ENCODE peak calls at places on chromosomes 4 and X, in five cellular contexts. F is NT2/D1, J is nucleus accumbens, S is Caki2, H is cardiac muscle cell. B is an unnamed sample.

GRCh38 chr4:31375936-31376335 is 655.8 kb downstream of the PCDH7 start:
- DNase-seq in S (no peak), H (no peak), J (no peak), F (no peak), B (no peak)

GRCh38 chr4:139171878-139172691 is 4.9 kb downstream of the ELF2 start:
- DNase-seq in F (no peak), J (no peak), H (no peak), S (peak), B (peak)

GRCh38 chr4:35506161-35506560 is 738.2 kb downstream of the ARAP2 start:
- DNase-seq in F (no peak), J (no peak), H (no peak), S (no peak), B (no peak)

GRCh38 chr4:48664938-48665337 is 115.1 kb downstream of the FRYL start:
- DNase-seq in F (no peak), J (no peak), S (no peak), H (no peak), B (peak)

GRCh38 chr4:159367421-159368105 is 264.7 kb downstream of the RAPGEF2 start:
- DNase-seq in H (no peak), F (no peak), S (no peak), J (no peak), B (no peak)

GRCh38 chr4:7802093-7802726 is 137.5 kb downstream of the AFAP1 start:
- DNase-seq in J (peak), S (peak), H (peak), F (peak), B (peak)

GRCh38 chr4:168643796-168644159 is 146.9 kb downstream of the PALLD start:
- DNase-seq in S (no peak), H (no peak), J (no peak), F (no peak), B (no peak)

GRCh38 chrX:136268051-136269048 is 17.1 kb upstream of the MAP7D3 start:
- DNase-seq in F (no peak), J (peak), H (peak), S (peak), B (peak)

GRCh38 chr4:158769175-158769831 is 477 bp downstream of the FNIP2 start:
- DNase-seq in F (peak), H (peak), J (peak), S (peak), B (peak)

GRCh38 chr4:145804134-145804533 is 124.2 kb downstream of the C4orf51 start:
- DNase-seq in H (no peak), S (no peak), J (no peak), F (no peak), B (no peak)

GRCh38 chr4:168605411-168605810 is 108.6 kb downstream of the PALLD start:
- DNase-seq in H (no peak), J (no peak), S (peak), F (no peak), B (no peak)

GRCh38 chrX:123424546-123424945 is 240.5 kb downstream of the GRIA3 start:
- DNase-seq in S (peak), F (no peak), H (no peak), J (no peak), B (no peak)

GRCh38 chr4:3644849-3645627 is 112.8 kb upstream of the LRPAP1 start:
- DNase-seq in S (peak), J (no peak), F (no peak), H (no peak), B (peak)

GRCh38 chrX:18927558-18927957 is 56.4 kb downstream of the PHKA2 start:
- DNase-seq in F (no peak), J (no peak), H (no peak), S (no peak), B (no peak)

GRCh38 chr4:10457255-10457801 is at the start of gene ZNF518B:
- DNase-seq in F (peak), H (peak), J (peak), S (peak), B (no peak)

GRCh38 chrX:26918633-26919032 is 544.5 kb downstream of the PPP4R3C start:
- DNase-seq in H (peak), S (no peak), F (peak), J (no peak), B (peak)

GRCh38 chrX:134692990-134693389 is 34.7 kb upstream of the PLAC1 start:
- DNase-seq in J (no peak), H (no peak), F (no peak), S (no peak), B (no peak)

GRCh38 chr4:10893417-10893816 is 208.8 kb upstream of the CLNK start:
- DNase-seq in J (no peak), F (no peak), H (peak), S (no peak), B (peak)

GRCh38 chr4:12957108-12957507 is 527.0 kb downstream of the RAB28 start:
- DNase-seq in S (no peak), F (no peak), H (no peak), J (no peak), B (no peak)

GRCh38 chrX:33285550-33285949 is 74.2 kb upstream of the DMD start:
- DNase-seq in F (no peak), H (no peak), J (no peak), S (no peak), B (no peak)

GRCh38 chr4:157012781-157013180 is 41.2 kb upstream of the PDGFC start:
- DNase-seq in F (no peak), S (peak), H (no peak), J (no peak), B (no peak)

GRCh38 chr4:123581802-123582201 is 185.2 kb downstream of the SPRY1 start:
- DNase-seq in H (no peak), S (no peak), F (no peak), J (no peak), B (no peak)

GRCh38 chr4:137614491-137614890 is 82.2 kb upstream of the PCDH18 start:
- DNase-seq in H (no peak), F (no peak), S (no peak), J (no peak), B (no peak)

GRCh38 chrX:32582729-32583128 is 628.6 kb downstream of the DMD start:
- DNase-seq in H (no peak), J (no peak), F (peak), S (no peak), B (no peak)

GRCh38 chr4:170374770-170375169 is 285.0 kb upstream of the AADAT start:
- DNase-seq in S (peak), F (peak), H (peak), J (no peak), B (no peak)

GRCh38 chr4:147361726-147362125 is 119.2 kb upstream of the EDNRA start:
- DNase-seq in J (no peak), F (no peak), S (peak), H (peak), B (peak)

GRCh38 chr4:114654607-114655006 is 56.0 kb downstream of the UGT8 start:
- DNase-seq in H (no peak), F (no peak), S (no peak), J (no peak), B (peak)

GRCh38 chrX:95903490-95903889 is 781.2 kb upstream of the DIAPH2 start:
- DNase-seq in S (no peak), F (peak), H (peak), J (no peak), B (no peak)

GRCh38 chr4:142347241-142347640 is 498.9 kb downstream of the INPP4B start:
- DNase-seq in J (no peak), S (no peak), F (no peak), H (peak), B (no peak)

GRCh38 chrX:118164138-118164537 is 47.5 kb upstream of the KLHL13 start:
- DNase-seq in H (no peak), S (no peak), J (no peak), F (no peak), B (no peak)